ENCODE peak calls at places on chromosomes 12 and 14, in eight cellular contexts. One of them, this sample, is unnamed.

GRCh38 chr12:32399373-32400113 is at the start of gene FGD4:
- DNase-seq in ovary: peak; percentile 89
- DNase-seq in astrocyte of the cerebellum: peak; percentile 31
- DNase-seq in mammary epithelial cell: peak; percentile 95
- DNase-seq in testis: peak; percentile 91
- DNase-seq in lower lobe of right lung: peak; percentile 95
- DNase-seq in mesothelial cell of epicardium: peak; percentile 83
- DNase-seq in type B pancreatic cell: peak; percentile 88
- DNase-seq in this sample: peak; percentile 86

GRCh38 chr12:94565683-94566082 is 84.7 kb downstream of the TMCC3 start:
- DNase-seq in ovary: no peak
- DNase-seq in astrocyte of the cerebellum: no peak
- DNase-seq in mammary epithelial cell: no peak
- DNase-seq in testis: no peak
- DNase-seq in lower lobe of right lung: no peak
- DNase-seq in mesothelial cell of epicardium: no peak
- DNase-seq in type B pancreatic cell: no peak
- DNase-seq in this sample: no peak

GRCh38 chr14:75323571-75323970 is 44.9 kb downstream of the FOS start:
- DNase-seq in ovary: no peak
- DNase-seq in astrocyte of the cerebellum: no peak
- DNase-seq in mammary epithelial cell: peak; percentile 30
- DNase-seq in testis: no peak
- DNase-seq in lower lobe of right lung: no peak
- DNase-seq in mesothelial cell of epicardium: no peak
- DNase-seq in type B pancreatic cell: no peak
- DNase-seq in this sample: no peak

GRCh38 chr14:52827426-52827825 is 36.0 kb upstream of the GNPNAT1 start:
- DNase-seq in ovary: no peak
- DNase-seq in astrocyte of the cerebellum: no peak
- DNase-seq in mammary epithelial cell: no peak
- DNase-seq in testis: no peak
- DNase-seq in lower lobe of right lung: no peak
- DNase-seq in mesothelial cell of epicardium: no peak
- DNase-seq in type B pancreatic cell: no peak
- DNase-seq in this sample: no peak

GRCh38 chr12:52023182-52023975 is 16.6 kb downstream of the TAMALIN start:
- DNase-seq in ovary: peak; percentile 88
- DNase-seq in astrocyte of the cerebellum: no peak
- DNase-seq in mammary epithelial cell: peak; percentile 36
- DNase-seq in testis: peak; percentile 93
- DNase-seq in lower lobe of right lung: peak; percentile 93
- DNase-seq in mesothelial cell of epicardium: peak; percentile 95
- DNase-seq in type B pancreatic cell: peak; percentile 91
- DNase-seq in this sample: peak; percentile 96

GRCh38 chr12:130423991-130424857 is 86.5 kb downstream of the PIWIL1 start:
- DNase-seq in ovary: no peak
- DNase-seq in astrocyte of the cerebellum: no peak
- DNase-seq in mammary epithelial cell: no peak
- DNase-seq in testis: no peak
- DNase-seq in lower lobe of right lung: no peak
- DNase-seq in mesothelial cell of epicardium: no peak
- DNase-seq in type B pancreatic cell: peak; percentile 70
- DNase-seq in this sample: no peak

GRCh38 chr12:64716839-64717455 is 42.3 kb downstream of the GNS start:
- DNase-seq in ovary: no peak
- DNase-seq in astrocyte of the cerebellum: peak; percentile 36
- DNase-seq in mammary epithelial cell: no peak
- DNase-seq in testis: no peak
- DNase-seq in lower lobe of right lung: no peak
- DNase-seq in mesothelial cell of epicardium: no peak
- DNase-seq in type B pancreatic cell: no peak
- DNase-seq in this sample: no peak

GRCh38 chr12:6630696-6631095 is 5.1 kb downstream of the LPAR5 start:
- DNase-seq in ovary: no peak
- DNase-seq in astrocyte of the cerebellum: no peak
- DNase-seq in mammary epithelial cell: no peak
- DNase-seq in testis: no peak
- DNase-seq in lower lobe of right lung: no peak
- DNase-seq in mesothelial cell of epicardium: no peak
- DNase-seq in type B pancreatic cell: no peak
- DNase-seq in this sample: no peak

GRCh38 chr12:82758743-82759142 is 72.0 kb downstream of the TMTC2 start:
- DNase-seq in ovary: no peak
- DNase-seq in astrocyte of the cerebellum: no peak
- DNase-seq in mammary epithelial cell: no peak
- DNase-seq in testis: no peak
- DNase-seq in lower lobe of right lung: no peak
- DNase-seq in mesothelial cell of epicardium: no peak
- DNase-seq in type B pancreatic cell: no peak
- DNase-seq in this sample: no peak

GRCh38 chr14:101235042-101235871 is 326.0 kb upstream of the DIO3 start:
- DNase-seq in ovary: no peak
- DNase-seq in astrocyte of the cerebellum: no peak
- DNase-seq in mammary epithelial cell: peak; percentile 5
- DNase-seq in testis: peak; percentile 64
- DNase-seq in lower lobe of right lung: peak; percentile 69
- DNase-seq in mesothelial cell of epicardium: peak; percentile 75
- DNase-seq in type B pancreatic cell: no peak
- DNase-seq in this sample: peak; percentile 71

GRCh38 chr14:27242874-27243273 is 645.0 kb upstream of the NOVA1 start:
- DNase-seq in ovary: no peak
- DNase-seq in astrocyte of the cerebellum: no peak
- DNase-seq in mammary epithelial cell: no peak
- DNase-seq in testis: no peak
- DNase-seq in lower lobe of right lung: no peak
- DNase-seq in mesothelial cell of epicardium: no peak
- DNase-seq in type B pancreatic cell: no peak
- DNase-seq in this sample: no peak

GRCh38 chr12:33192226-33192625 is 247.4 kb downstream of the SYT10 start:
- DNase-seq in ovary: no peak
- DNase-seq in astrocyte of the cerebellum: no peak
- DNase-seq in mammary epithelial cell: no peak
- DNase-seq in testis: no peak
- DNase-seq in lower lobe of right lung: no peak
- DNase-seq in mesothelial cell of epicardium: no peak
- DNase-seq in type B pancreatic cell: no peak
- DNase-seq in this sample: no peak

GRCh38 chr12:3362751-3363150 is 128.3 kb upstream of the PRMT8 start:
- DNase-seq in ovary: no peak
- DNase-seq in astrocyte of the cerebellum: no peak
- DNase-seq in mammary epithelial cell: no peak
- DNase-seq in testis: no peak
- DNase-seq in lower lobe of right lung: no peak
- DNase-seq in mesothelial cell of epicardium: no peak
- DNase-seq in type B pancreatic cell: no peak
- DNase-seq in this sample: no peak

GRCh38 chr12:39375206-39375808 is 67.6 kb downstream of the KIF21A start:
- DNase-seq in ovary: no peak
- DNase-seq in astrocyte of the cerebellum: peak; percentile 1
- DNase-seq in mammary epithelial cell: no peak
- DNase-seq in testis: no peak
- DNase-seq in lower lobe of right lung: no peak
- DNase-seq in mesothelial cell of epicardium: no peak
- DNase-seq in type B pancreatic cell: no peak
- DNase-seq in this sample: no peak

GRCh38 chr14:36773558-36773957 is 111.9 kb downstream of the PAX9 start:
- DNase-seq in ovary: no peak
- DNase-seq in astrocyte of the cerebellum: no peak
- DNase-seq in mammary epithelial cell: peak; percentile 26
- DNase-seq in testis: no peak
- DNase-seq in lower lobe of right lung: no peak
- DNase-seq in mesothelial cell of epicardium: no peak
- DNase-seq in type B pancreatic cell: no peak
- DNase-seq in this sample: no peak

GRCh38 chr12:46300906-46301305 is 32.1 kb upstream of the SLC38A1 start:
- DNase-seq in ovary: no peak
- DNase-seq in astrocyte of the cerebellum: no peak
- DNase-seq in mammary epithelial cell: no peak
- DNase-seq in testis: no peak
- DNase-seq in lower lobe of right lung: no peak
- DNase-seq in mesothelial cell of epicardium: no peak
- DNase-seq in type B pancreatic cell: no peak
- DNase-seq in this sample: no peak

DNA sequence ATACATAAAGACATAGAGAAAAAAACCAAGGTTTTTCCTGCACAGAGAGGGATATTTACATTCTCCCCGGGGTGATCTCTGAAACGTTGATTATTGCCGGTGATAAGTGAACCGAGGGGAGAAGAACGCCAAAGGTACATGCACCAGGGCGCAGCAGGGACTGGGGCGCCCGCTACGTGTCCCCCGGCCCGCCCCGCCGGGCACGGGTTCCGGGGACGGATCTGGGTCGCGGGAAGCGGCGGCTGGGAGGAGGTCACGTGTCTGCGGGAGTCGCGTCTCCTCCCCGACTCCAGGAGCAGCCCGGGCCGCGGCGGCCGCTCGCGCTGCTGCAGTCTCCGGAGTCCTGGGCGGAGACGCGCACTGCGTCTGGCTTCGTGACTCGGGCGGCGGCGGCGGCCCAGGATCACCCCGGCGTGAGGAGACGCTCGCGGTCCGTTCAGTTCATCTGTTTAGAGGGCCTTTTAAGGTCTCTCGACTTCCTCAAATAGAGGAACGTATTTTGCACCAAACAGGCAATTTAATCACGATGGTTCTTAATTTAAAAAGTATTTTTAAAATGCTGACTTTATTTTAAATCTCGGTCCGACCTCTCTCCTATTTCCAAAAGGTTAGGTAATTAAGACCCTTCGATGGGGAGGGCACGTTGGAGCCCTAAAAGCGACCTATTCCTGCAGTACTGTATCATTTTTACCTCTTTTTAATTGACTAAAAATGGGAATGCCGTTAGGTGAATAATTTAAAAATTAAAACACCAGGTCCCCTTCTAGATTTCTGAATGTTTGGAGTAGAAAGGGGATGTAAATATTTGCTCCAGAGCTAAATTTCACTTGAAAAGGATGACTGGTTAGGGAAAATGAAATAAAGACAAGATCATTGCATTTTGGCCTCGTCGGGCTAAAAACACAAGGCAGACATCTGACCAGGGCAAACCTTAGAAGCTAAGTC is 1.8 kb upstream of the BHLHE41 start:
- DNase-seq in ovary: peak; percentile 82
- DNase-seq in astrocyte of the cerebellum: no peak
- DNase-seq in mammary epithelial cell: peak; percentile 89
- DNase-seq in testis: peak; percentile 93
- DNase-seq in lower lobe of right lung: peak; percentile 89
- DNase-seq in mesothelial cell of epicardium: peak; percentile 81
- DNase-seq in type B pancreatic cell: peak; percentile 82
- DNase-seq in this sample: peak; percentile 69
- TF ChIP-seq CTCF in ovary: no peak
- TF ChIP-seq CTCF in astrocyte of the cerebellum: no peak
- TF ChIP-seq CTCF in mammary epithelial cell: peak; percentile 24
- TF ChIP-seq CTCF in testis: no peak
- TF ChIP-seq CTCF in lower lobe of right lung: no peak
- TF ChIP-seq CTCF in mesothelial cell of epicardium: no peak
- TF ChIP-seq CTCF in type B pancreatic cell: no peak
- TF ChIP-seq CTCF in this sample: peak; percentile 13

GRCh38 chr14:22071001-22071400 is 397.4 kb upstream of the OR4E1 start:
- DNase-seq in ovary: no peak
- DNase-seq in astrocyte of the cerebellum: no peak
- DNase-seq in mammary epithelial cell: no peak
- DNase-seq in testis: no peak
- DNase-seq in lower lobe of right lung: no peak
- DNase-seq in mesothelial cell of epicardium: no peak
- DNase-seq in type B pancreatic cell: no peak
- DNase-seq in this sample: no peak
- TF ChIP-seq CTCF in ovary: no peak
- TF ChIP-seq CTCF in astrocyte of the cerebellum: no peak
- TF ChIP-seq CTCF in mammary epithelial cell: no peak
- TF ChIP-seq CTCF in testis: no peak
- TF ChIP-seq CTCF in lower lobe of right lung: no peak
- TF ChIP-seq CTCF in mesothelial cell of epicardium: no peak
- TF ChIP-seq CTCF in type B pancreatic cell: no peak
- TF ChIP-seq CTCF in this sample: no peak

DNA sequence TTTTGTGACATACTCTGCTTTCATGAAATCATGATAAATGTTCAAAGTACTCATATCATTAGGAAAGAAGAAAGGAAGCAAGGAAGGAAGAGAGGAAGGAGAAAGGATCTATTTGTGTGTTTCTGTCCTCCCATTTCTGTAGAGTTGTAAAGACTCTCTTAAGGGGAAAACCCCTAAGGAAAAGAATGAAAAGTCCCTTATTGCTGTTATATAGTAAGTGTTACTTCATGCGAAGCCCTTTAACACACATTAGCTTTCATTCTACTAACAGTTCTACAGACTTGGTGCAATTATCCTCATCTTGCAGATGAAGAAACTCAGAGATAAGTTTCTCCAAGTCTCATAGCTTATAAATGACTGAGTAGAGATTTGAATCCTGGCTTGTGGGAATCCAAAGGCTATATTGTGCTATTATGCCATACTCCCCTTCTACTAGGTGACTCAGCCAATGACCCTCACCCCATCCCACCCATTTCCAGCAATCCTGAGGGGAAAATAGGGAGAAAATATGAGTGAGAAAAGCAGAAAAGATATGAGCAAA is 13.5 kb upstream of the LGR5 start:
- DNase-seq in ovary: no peak
- DNase-seq in astrocyte of the cerebellum: no peak
- DNase-seq in mammary epithelial cell: no peak
- DNase-seq in testis: no peak
- DNase-seq in lower lobe of right lung: no peak
- DNase-seq in mesothelial cell of epicardium: no peak
- DNase-seq in type B pancreatic cell: no peak
- DNase-seq in this sample: no peak
- TF ChIP-seq CTCF in ovary: no peak
- TF ChIP-seq CTCF in astrocyte of the cerebellum: no peak
- TF ChIP-seq CTCF in mammary epithelial cell: no peak
- TF ChIP-seq CTCF in testis: no peak
- TF ChIP-seq CTCF in lower lobe of right lung: no peak
- TF ChIP-seq CTCF in mesothelial cell of epicardium: no peak
- TF ChIP-seq CTCF in type B pancreatic cell: no peak
- TF ChIP-seq CTCF in this sample: no peak

GRCh38 chr14:73634333-73634833 is 10.4 kb upstream of the DNAL1 start:
- DNase-seq in ovary: peak; percentile 47
- DNase-seq in astrocyte of the cerebellum: no peak
- DNase-seq in mammary epithelial cell: no peak
- DNase-seq in testis: peak; percentile 70
- DNase-seq in lower lobe of right lung: peak; percentile 55
- DNase-seq in mesothelial cell of epicardium: peak; percentile 47
- DNase-seq in type B pancreatic cell: peak; percentile 70
- DNase-seq in this sample: peak; percentile 45
- TF ChIP-seq CTCF in ovary: no peak
- TF ChIP-seq CTCF in astrocyte of the cerebellum: peak; percentile 54
- TF ChIP-seq CTCF in mammary epithelial cell: peak; percentile 34
- TF ChIP-seq CTCF in testis: peak; percentile 46
- TF ChIP-seq CTCF in lower lobe of right lung: no peak
- TF ChIP-seq CTCF in mesothelial cell of epicardium: no peak
- TF ChIP-seq CTCF in type B pancreatic cell: no peak
- TF ChIP-seq CTCF in this sample: peak; percentile 39

This sample was measured in GM13977.